ENCODE peak calls at places on chromosome 14, in four cellular contexts. X is cardiac fibroblast, U is natural killer cell, O is hypothalamus. I is an unnamed sample.

GRCh38 chr14:33165144-33165925 is 226.7 kb downstream of the NPAS3 start:
- DNase-seq in O (no peak), X (peak), U (no peak), I (no peak)

GRCh38 chr14:20413785-20414117 is 450 bp upstream of the TEP1 start:
- DNase-seq in U (no peak), X (no peak), O (no peak), I (no peak)

GRCh38 chr14:99270491-99271287 is 1.3 kb downstream of the BCL11B start:
- DNase-seq in O (no peak), X (no peak), U (peak), I (no peak)

GRCh38 chr14:92615451-92615850 is 101.9 kb downstream of the RIN3 start:
- DNase-seq in U (peak), X (no peak), O (no peak), I (no peak)

GRCh38 chr14:75806247-75806876 is 145.3 kb downstream of the TTLL5 start:
- DNase-seq in O (no peak), U (no peak), X (no peak), I (no peak)

GRCh38 chr14:59630281-59630963 is 53.8 kb upstream of the CCDC175 start:
- DNase-seq in X (peak), U (no peak), O (no peak), I (no peak)

GRCh38 chr14:69901113-69901951 is 22.1 kb downstream of the SMOC1 start:
- DNase-seq in X (peak), U (no peak), O (no peak), I (no peak)

GRCh38 chr14:70489579-70490175 is 37.7 kb downstream of the ADAM21 start:
- DNase-seq in U (no peak), X (no peak), O (no peak), I (no peak)

GRCh38 chr14:77376380-77376770 is 519 bp downstream of the TMED8 start:
- DNase-seq in X (peak), U (no peak), O (no peak), I (no peak)

GRCh38 chr14:88013750-88014349 is 8.9 kb downstream of the GPR65 start:
- DNase-seq in U (peak), X (peak), O (no peak), I (no peak)

GRCh38 chr14:38500125-38500524 is 244.2 kb upstream of the CLEC14A start:
- DNase-seq in O (no peak), U (no peak), X (peak), I (no peak)

GRCh38 chr14:78987006-78987405 is 816.8 kb downstream of the NRXN3 start:
- DNase-seq in U (no peak), X (no peak), O (no peak), I (no peak)

GRCh38 chr14:104735830-104736642 is 12.0 kb downstream of the ADSS1 start:
- DNase-seq in U (no peak), X (peak), O (no peak), I (no peak)

GRCh38 chr14:104864267-104865068 is 600 bp upstream of the CEP170B start:
- DNase-seq in X (no peak), U (no peak), O (no peak), I (peak)

GRCh38 chr14:23321572-23322547 is 603 bp downstream of the PABPN1 start:
- DNase-seq in O (no peak), X (peak), U (peak), I (no peak)

GRCh38 chr14:38212996-38213395 is 5.3 kb downstream of the SSTR1 start:
- DNase-seq in O (no peak), U (no peak), X (peak), I (no peak)

GRCh38 chr14:101200650-101201516 is 297.4 kb upstream of the RTL1 start:
- DNase-seq in U (peak), X (no peak), O (no peak), I (peak)

GRCh38 chr14:104872469-104873341 is 7.6 kb downstream of the CEP170B start:
- DNase-seq in X (no peak), U (no peak), O (no peak), I (no peak)

GRCh38 chr14:24060443-24060842 is 8.6 kb downstream of the CARMIL3 start:
- DNase-seq in U (no peak), O (no peak), X (no peak), I (no peak)

GRCh38 chr14:58299665-58300202 is 1.4 kb downstream of the ARID4A start:
- DNase-seq in O (peak), X (peak), U (no peak), I (no peak)

GRCh38 chr14:66281036-66281776 is 205.0 kb upstream of the CCDC196 start:
- DNase-seq in X (peak), O (no peak), U (no peak), I (no peak)

GRCh38 chr14:98614741-98615140 is 657.3 kb downstream of the BCL11B start:
- DNase-seq in O (no peak), X (no peak), U (no peak), I (no peak)

GRCh38 chr14:101179691-101180211 is 276.2 kb upstream of the RTL1 start:
- DNase-seq in O (no peak), X (no peak), U (no peak), I (no peak)

GRCh38 chr14:75561013-75561432 is 17.4 kb upstream of the FLVCR2 start:
- DNase-seq in O (no peak), X (peak), U (peak), I (peak)

GRCh38 chr14:101476931-101477553 is 84.3 kb upstream of the DIO3 start:
- DNase-seq in U (no peak), O (no peak), X (no peak), I (peak)

GRCh38 chr14:99838555-99839193 is 45.5 kb downstream of the EML1 start:
- DNase-seq in O (no peak), X (peak), U (no peak), I (no peak)

GRCh38 chr14:86712727-86713126 is 1182.8 kb downstream of the FLRT2 start:
- DNase-seq in U (no peak), O (no peak), X (no peak), I (no peak)

GRCh38 chr14:46580941-46581671 is 70.5 kb downstream of the RPL10L start:
- DNase-seq in O (no peak), X (peak), U (no peak), I (no peak)

GRCh38 chr14:58822856-58823255 is 185.1 kb downstream of the DACT1 start:
- DNase-seq in X (no peak), U (no peak), O (no peak), I (no peak)

GRCh38 chr14:104219731-104220224 is 81.4 kb downstream of the KIF26A start:
- DNase-seq in U (no peak), X (no peak), O (no peak), I (no peak)

GRCh38 chr14:89507521-89507920 is 90.5 kb upstream of the FOXN3 start:
- DNase-seq in U (no peak), O (no peak), X (peak), I (no peak)

GRCh38 chr14:103296987-103297386 is 37.0 kb upstream of the EIF5 start:
- DNase-seq in X (no peak), U (no peak), O (no peak), I (no peak)

GRCh38 chr14:36646664-36647416 is 14.8 kb upstream of the PAX9 start:
- DNase-seq in O (no peak), U (no peak), X (no peak), I (no peak)